ENCODE peak calls at places on chromosome 18, in nine cellular contexts. J is cardiac muscle cell; A is myocyte; Q is AG09319; R is PC-3; O is A549; P is mesothelial cell of epicardium; F is activated T-helper 1 cell treated with anti-CD3 and anti-CD28 coated beads, Interleukin-12 subunit alpha, Interleukin-12 subunit beta, Interleukin-2, Interleukin-4 antibody, amounts not matched to agents 30 ng/mL and 10 ng/mL and 1 ng/mL, durations not matched to agents 14 hours and 24 hours and 36 hours; E is NAMALWA. U is an unnamed sample.

GRCh38 chr18:37812961-37813360 is 247.4 kb upstream of the CELF4 start:
- DNase-seq in J (no peak), F (no peak), R (no peak), O (no peak), Q (no peak), A (no peak), P (no peak), E (no peak), U (no peak)

GRCh38 chr18:24009651-24010333 is 4.8 kb upstream of the TTC39C start:
- DNase-seq in F (peak; percentile 25), Q (no peak), A (peak; percentile 49), R (no peak), J (no peak), O (no peak), E (peak; percentile 69), P (no peak), U (no peak)

GRCh38 chr18:2894841-2895370 is 48.1 kb downstream of the EMILIN2 start:
- DNase-seq in O (no peak), J (no peak), Q (no peak), E (no peak), R (no peak), P (no peak), F (no peak), A (no peak), U (no peak)

GRCh38 chr18:32114293-32114692 is 22.6 kb downstream of the RNF138 start:
- DNase-seq in F (no peak), E (no peak), R (no peak), A (no peak), J (no peak), O (no peak), P (no peak), Q (no peak), U (no peak)

GRCh38 chr18:59172664-59173249 is 33.1 kb downstream of the SEC11C start:
- DNase-seq in J (peak; percentile 1), P (no peak), E (no peak), O (no peak), A (no peak), F (no peak), Q (no peak), R (no peak), U (no peak)

GRCh38 chr18:6118080-6118479 is 222.8 kb upstream of the TMEM200C start:
- DNase-seq in A (no peak), F (no peak), R (peak; percentile 53), Q (no peak), J (no peak), O (no peak), E (no peak), P (no peak), U (no peak)

GRCh38 chr18:22282311-22283235 is 113.2 kb downstream of the GATA6 start:
- DNase-seq in F (no peak), J (peak; percentile 97), P (no peak), O (peak; percentile 72), A (no peak), E (no peak), R (peak; percentile 89), Q (peak; percentile 37), U (peak; percentile 13)

GRCh38 chr18:78295271-78295670 is 684.3 kb upstream of the SALL3 start:
- DNase-seq in Q (no peak), A (no peak), J (no peak), E (no peak), O (no peak), R (no peak), P (no peak), F (no peak), U (no peak)

GRCh38 chr18:40124107-40124506 is 1830.9 kb upstream of the PIK3C3 start:
- DNase-seq in P (no peak), Q (no peak), J (peak; percentile 22), R (peak; percentile 52), E (no peak), A (no peak), F (no peak), O (no peak), U (no peak)

GRCh38 chr18:8800041-8800441 is 94.7 kb downstream of the MTCL1 start:
- DNase-seq in A (peak; percentile 99), J (peak; percentile 21), P (no peak), F (no peak), Q (no peak), E (no peak), R (no peak), O (no peak), U (no peak)

GRCh38 chr18:37476182-37476581 is 89.4 kb downstream of the CELF4 start:
- DNase-seq in R (peak; percentile 6), A (peak; percentile 23), P (peak; percentile 54), O (peak; percentile 9), F (peak; percentile 2), J (peak; percentile 54), Q (no peak), E (peak; percentile 64), U (no peak)

GRCh38 chr18:74299746-74300145 is 8.0 kb upstream of the CYB5A start:
- DNase-seq in Q (no peak), O (no peak), A (peak; percentile 55), E (no peak), F (no peak), R (peak; percentile 85), P (no peak), J (peak; percentile 47), U (no peak)